ENCODE peak calls at places on chromosomes 11 and 22, in eight cellular contexts. One of them, this sample, is unnamed.

GRCh38 chr11:65316979-65317786 is 2.5 kb downstream of the CDC42EP2 start:
- DNase-seq in WERI-Rb-1: peak
- DNase-seq in stomach: peak
- DNase-seq in IMR-90: peak
- DNase-seq in psoas muscle: peak
- DNase-seq in sigmoid colon: peak
- DNase-seq in body of pancreas: peak
- DNase-seq in kidney: peak
- DNase-seq in this sample: no peak

GRCh38 chr11:123473941-123474668 is 44.0 kb downstream of the GRAMD1B start:
- DNase-seq in WERI-Rb-1: no peak
- DNase-seq in stomach: no peak
- DNase-seq in IMR-90: peak
- DNase-seq in psoas muscle: no peak
- DNase-seq in sigmoid colon: peak
- DNase-seq in body of pancreas: no peak
- DNase-seq in kidney: no peak
- DNase-seq in this sample: no peak

GRCh38 chr11:19183641-19184040 is 18.1 kb downstream of the CSRP3 start:
- DNase-seq in WERI-Rb-1: peak
- DNase-seq in stomach: no peak
- DNase-seq in IMR-90: no peak
- DNase-seq in psoas muscle: no peak
- DNase-seq in sigmoid colon: no peak
- DNase-seq in body of pancreas: no peak
- DNase-seq in kidney: no peak
- DNase-seq in this sample: no peak

GRCh38 chr11:7511405-7511804 is 2.4 kb upstream of the PPFIBP2 start:
- DNase-seq in WERI-Rb-1: no peak
- DNase-seq in stomach: peak
- DNase-seq in IMR-90: no peak
- DNase-seq in psoas muscle: peak
- DNase-seq in sigmoid colon: peak
- DNase-seq in body of pancreas: peak
- DNase-seq in kidney: no peak
- DNase-seq in this sample: peak

GRCh38 chr11:124900464-124900863 is 2.8 kb upstream of the ROBO4 start:
- DNase-seq in WERI-Rb-1: no peak
- DNase-seq in stomach: no peak
- DNase-seq in IMR-90: peak
- DNase-seq in psoas muscle: no peak
- DNase-seq in sigmoid colon: peak
- DNase-seq in body of pancreas: no peak
- DNase-seq in kidney: no peak
- DNase-seq in this sample: no peak

GRCh38 chr11:71265559-71266092 is 13.2 kb upstream of the SHANK2 start:
- DNase-seq in WERI-Rb-1: no peak
- DNase-seq in stomach: peak
- DNase-seq in IMR-90: no peak
- DNase-seq in psoas muscle: no peak
- DNase-seq in sigmoid colon: peak
- DNase-seq in body of pancreas: no peak
- DNase-seq in kidney: peak
- DNase-seq in this sample: no peak

GRCh38 chr11:106422585-106422984 is 345.1 kb downstream of the AASDHPPT start:
- DNase-seq in WERI-Rb-1: no peak
- DNase-seq in stomach: no peak
- DNase-seq in IMR-90: no peak
- DNase-seq in psoas muscle: no peak
- DNase-seq in sigmoid colon: no peak
- DNase-seq in body of pancreas: peak
- DNase-seq in kidney: no peak
- DNase-seq in this sample: no peak

GRCh38 chr22:23155831-23156230 is 10.6 kb downstream of the RAB36 start:
- DNase-seq in WERI-Rb-1: no peak
- DNase-seq in stomach: no peak
- DNase-seq in IMR-90: no peak
- DNase-seq in psoas muscle: no peak
- DNase-seq in sigmoid colon: no peak
- DNase-seq in body of pancreas: no peak
- DNase-seq in kidney: no peak
- DNase-seq in this sample: no peak

GRCh38 chr11:44467413-44467812 is 98.0 kb upstream of the CD82 start:
- DNase-seq in WERI-Rb-1: no peak
- DNase-seq in stomach: no peak
- DNase-seq in IMR-90: no peak
- DNase-seq in psoas muscle: no peak
- DNase-seq in sigmoid colon: no peak
- DNase-seq in body of pancreas: no peak
- DNase-seq in kidney: no peak
- DNase-seq in this sample: no peak

GRCh38 chr22:18968011-18968749 is 32.1 kb upstream of the PRODH start:
- DNase-seq in WERI-Rb-1: no peak
- DNase-seq in stomach: no peak
- DNase-seq in IMR-90: peak
- DNase-seq in psoas muscle: peak
- DNase-seq in sigmoid colon: no peak
- DNase-seq in body of pancreas: peak
- DNase-seq in kidney: peak
- DNase-seq in this sample: no peak

GRCh38 chr11:19660076-19660475 is 52.6 kb upstream of the NAV2 start:
- DNase-seq in WERI-Rb-1: no peak
- DNase-seq in stomach: no peak
- DNase-seq in IMR-90: peak
- DNase-seq in psoas muscle: no peak
- DNase-seq in sigmoid colon: no peak
- DNase-seq in body of pancreas: peak
- DNase-seq in kidney: no peak
- DNase-seq in this sample: no peak

GRCh38 chr22:36528336-36528735 is 630 bp downstream of the EIF3D start:
- DNase-seq in WERI-Rb-1: no peak
- DNase-seq in stomach: no peak
- DNase-seq in IMR-90: no peak
- DNase-seq in psoas muscle: no peak
- DNase-seq in sigmoid colon: no peak
- DNase-seq in body of pancreas: no peak
- DNase-seq in kidney: no peak
- DNase-seq in this sample: no peak

GRCh38 chr11:120954381-120954780 is 69.5 kb upstream of the TBCEL start:
- DNase-seq in WERI-Rb-1: no peak
- DNase-seq in stomach: no peak
- DNase-seq in IMR-90: no peak
- DNase-seq in psoas muscle: no peak
- DNase-seq in sigmoid colon: no peak
- DNase-seq in body of pancreas: no peak
- DNase-seq in kidney: no peak
- DNase-seq in this sample: no peak

GRCh38 chr11:125315088-125315740 is 150.7 kb downstream of the PKNOX2 start:
- DNase-seq in WERI-Rb-1: no peak
- DNase-seq in stomach: peak
- DNase-seq in IMR-90: peak
- DNase-seq in psoas muscle: peak
- DNase-seq in sigmoid colon: peak
- DNase-seq in body of pancreas: peak
- DNase-seq in kidney: peak
- DNase-seq in this sample: no peak

GRCh38 chr22:37237371-37238268 is 6.4 kb downstream of the RAC2 start:
- DNase-seq in WERI-Rb-1: no peak
- DNase-seq in stomach: no peak
- DNase-seq in IMR-90: peak
- DNase-seq in psoas muscle: peak
- DNase-seq in sigmoid colon: peak
- DNase-seq in body of pancreas: no peak
- DNase-seq in kidney: peak
- DNase-seq in this sample: no peak

GRCh38 chr11:119459293-119459976 is 36.5 kb upstream of the THY1 start:
- DNase-seq in WERI-Rb-1: no peak
- DNase-seq in stomach: no peak
- DNase-seq in IMR-90: no peak
- DNase-seq in psoas muscle: no peak
- DNase-seq in sigmoid colon: no peak
- DNase-seq in body of pancreas: no peak
- DNase-seq in kidney: no peak
- DNase-seq in this sample: no peak

GRCh38 chr22:32020117-32020516 is 22.9 kb upstream of the SLC5A1 start:
- DNase-seq in WERI-Rb-1: no peak
- DNase-seq in stomach: no peak
- DNase-seq in IMR-90: peak
- DNase-seq in psoas muscle: no peak
- DNase-seq in sigmoid colon: no peak
- DNase-seq in body of pancreas: no peak
- DNase-seq in kidney: no peak
- DNase-seq in this sample: no peak

GRCh38 chr11:34213366-34213765 is 107.9 kb downstream of the NAT10 start:
- DNase-seq in WERI-Rb-1: no peak
- DNase-seq in stomach: no peak
- DNase-seq in IMR-90: peak
- DNase-seq in psoas muscle: no peak
- DNase-seq in sigmoid colon: no peak
- DNase-seq in body of pancreas: no peak
- DNase-seq in kidney: no peak
- DNase-seq in this sample: no peak

GRCh38 chr11:64632654-64633053 is 41.6 kb downstream of the SLC22A12 start:
- DNase-seq in WERI-Rb-1: no peak
- DNase-seq in stomach: no peak
- DNase-seq in IMR-90: no peak
- DNase-seq in psoas muscle: no peak
- DNase-seq in sigmoid colon: no peak
- DNase-seq in body of pancreas: no peak
- DNase-seq in kidney: no peak
- DNase-seq in this sample: no peak

GRCh38 chr11:45669956-45670355 is 4.5 kb upstream of the CHST1 start:
- DNase-seq in WERI-Rb-1: no peak
- DNase-seq in stomach: no peak
- DNase-seq in IMR-90: no peak
- DNase-seq in psoas muscle: no peak
- DNase-seq in sigmoid colon: peak
- DNase-seq in body of pancreas: no peak
- DNase-seq in kidney: peak
- DNase-seq in this sample: no peak

DNA sequence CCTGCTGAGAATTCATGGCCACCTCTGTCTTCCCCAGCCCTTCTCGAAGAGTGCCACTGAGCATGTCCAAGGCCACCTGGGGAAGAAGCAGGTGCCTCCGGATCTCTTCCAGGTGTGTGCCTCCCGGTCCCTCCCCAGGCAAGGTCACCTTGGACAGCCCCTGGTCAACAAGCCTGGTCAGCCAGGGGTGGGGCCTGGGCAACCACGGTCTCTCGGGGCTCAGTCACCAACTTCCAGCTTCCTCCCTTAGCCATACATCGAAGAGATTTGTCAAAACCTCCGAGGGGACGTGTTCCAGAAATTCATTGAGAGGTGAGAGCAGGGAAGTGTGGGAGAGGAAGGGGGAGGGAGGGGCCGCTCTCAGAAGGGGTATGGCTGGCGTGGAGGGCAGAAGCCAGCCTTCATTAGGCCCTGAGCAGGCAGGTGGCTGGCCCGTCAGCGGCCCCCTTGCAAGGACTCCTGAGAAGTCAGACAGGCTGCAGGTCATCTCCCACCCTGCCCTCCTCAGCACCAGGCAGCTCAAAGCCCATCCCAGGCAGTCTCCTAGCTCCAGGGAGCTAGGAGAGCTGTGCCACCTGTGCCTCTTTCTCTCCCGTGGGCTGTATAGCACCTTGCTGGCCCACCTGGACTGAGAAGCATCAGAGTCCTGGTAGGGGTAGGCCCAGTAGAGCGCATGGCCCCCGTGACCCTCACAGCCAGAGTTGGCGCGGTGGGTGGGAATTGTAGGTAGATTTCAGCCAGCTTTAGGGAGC is 9.3 kb upstream of the ANKRD13D start:
- DNase-seq in WERI-Rb-1: no peak
- DNase-seq in stomach: no peak
- DNase-seq in IMR-90: no peak
- DNase-seq in psoas muscle: peak
- DNase-seq in sigmoid colon: peak
- DNase-seq in body of pancreas: peak
- DNase-seq in kidney: peak
- DNase-seq in this sample: no peak
- H3K27ac ChIP-seq in WERI-Rb-1: no peak
- H3K27ac ChIP-seq in stomach: peak
- H3K27ac ChIP-seq in IMR-90: no peak
- H3K27ac ChIP-seq in psoas muscle: no peak
- H3K27ac ChIP-seq in sigmoid colon: no peak
- H3K27ac ChIP-seq in body of pancreas: no peak
- H3K27ac ChIP-seq in kidney: no peak
- H3K27ac ChIP-seq in this sample: peak

DNA sequence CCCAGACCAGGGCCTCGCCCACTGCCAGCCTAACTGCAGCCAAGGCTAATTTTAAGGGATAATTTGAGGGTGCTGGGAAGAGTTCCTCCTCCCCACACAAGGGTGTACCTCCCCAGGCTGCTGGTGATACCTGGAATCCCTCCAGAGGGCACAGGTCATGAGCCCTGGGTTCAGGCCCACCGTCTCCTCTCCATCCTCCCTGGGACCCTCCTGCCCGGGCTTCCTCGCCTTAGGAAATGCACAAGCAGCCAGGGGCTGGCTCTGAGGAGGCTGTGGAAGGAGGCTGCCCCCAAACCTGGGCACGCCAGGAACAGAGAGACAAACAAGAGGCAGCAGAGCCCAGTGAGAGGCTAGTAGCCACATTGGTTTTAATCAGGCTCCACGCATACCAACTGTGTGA is 16.6 kb upstream of the TSKU start:
- DNase-seq in WERI-Rb-1: no peak
- DNase-seq in stomach: no peak
- DNase-seq in IMR-90: no peak
- DNase-seq in psoas muscle: no peak
- DNase-seq in sigmoid colon: no peak
- DNase-seq in body of pancreas: no peak
- DNase-seq in kidney: no peak
- DNase-seq in this sample: no peak
- H3K4me3 ChIP-seq in WERI-Rb-1: no peak
- H3K4me3 ChIP-seq in stomach: no peak
- H3K4me3 ChIP-seq in IMR-90: no peak
- H3K4me3 ChIP-seq in psoas muscle: no peak
- H3K4me3 ChIP-seq in sigmoid colon: no peak
- H3K4me3 ChIP-seq in body of pancreas: no peak
- H3K4me3 ChIP-seq in kidney: no peak
- H3K4me3 ChIP-seq in this sample: no peak

GRCh38 chr22:46563381-46564083 is 26.1 kb upstream of the CELSR1 start:
- DNase-seq in WERI-Rb-1: peak
- DNase-seq in stomach: peak
- DNase-seq in IMR-90: peak
- DNase-seq in psoas muscle: peak
- DNase-seq in sigmoid colon: peak
- DNase-seq in body of pancreas: peak
- DNase-seq in kidney: peak
- DNase-seq in this sample: no peak
- TF ChIP-seq CTCF in WERI-Rb-1: peak
- TF ChIP-seq CTCF in stomach: peak
- TF ChIP-seq CTCF in IMR-90: peak
- TF ChIP-seq CTCF in psoas muscle: peak
- TF ChIP-seq CTCF in sigmoid colon: peak
- TF ChIP-seq CTCF in body of pancreas: peak
- TF ChIP-seq CTCF in kidney: peak
- TF ChIP-seq CTCF in this sample: peak

DNA sequence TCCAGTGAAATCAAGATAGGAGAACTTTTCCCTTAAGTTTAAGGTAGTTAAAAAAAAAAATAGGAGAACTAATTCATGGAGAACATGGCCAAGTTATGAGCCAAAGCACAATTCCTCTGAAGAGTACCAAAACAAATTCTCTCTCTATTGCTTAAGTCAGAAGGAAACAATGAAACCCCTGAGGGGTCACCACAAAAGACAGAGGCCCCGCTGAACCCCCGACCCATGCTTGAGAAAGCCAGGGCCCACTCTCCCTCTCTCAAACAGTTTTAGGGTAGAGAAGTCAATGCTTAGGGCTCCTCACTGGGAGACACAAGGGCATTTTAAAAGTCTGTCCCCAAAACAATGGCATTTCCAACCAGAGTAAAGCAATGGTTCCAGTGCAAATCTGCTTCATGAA is 26.9 kb downstream of the PPP2R1B start:
- DNase-seq in WERI-Rb-1: no peak
- DNase-seq in stomach: no peak
- DNase-seq in IMR-90: no peak
- DNase-seq in psoas muscle: no peak
- DNase-seq in sigmoid colon: no peak
- DNase-seq in body of pancreas: no peak
- DNase-seq in kidney: no peak
- DNase-seq in this sample: no peak
- H3K27ac ChIP-seq in WERI-Rb-1: no peak
- H3K27ac ChIP-seq in stomach: no peak
- H3K27ac ChIP-seq in IMR-90: no peak
- H3K27ac ChIP-seq in psoas muscle: no peak
- H3K27ac ChIP-seq in sigmoid colon: peak
- H3K27ac ChIP-seq in body of pancreas: no peak
- H3K27ac ChIP-seq in kidney: peak
- H3K27ac ChIP-seq in this sample: no peak